ENCODE peak calls at places on chromosomes 2 and 18, in four cellular contexts. Q, T, L and M are unnamed samples.

GRCh38 chr2:135709992-135710391 is 31.7 kb upstream of the UBXN4 start:
- DNase-seq in Q (peak; percentile 61), T (peak; percentile 25), L (peak; percentile 59), M (peak; percentile 65)

GRCh38 chr2:239567786-239568185 is 167.0 kb upstream of the HDAC4 start:
- DNase-seq in Q (no peak), T (no peak), L (no peak), M (no peak)

GRCh38 chr2:240211096-240211495 is 70.6 kb upstream of the OTOS start:
- DNase-seq in Q (no peak), T (no peak), L (no peak), M (no peak)

GRCh38 chr2:82650038-82650437 is 1809.0 kb downstream of the SUCLG1 start:
- DNase-seq in Q (no peak), T (peak; percentile 33), L (no peak), M (no peak)

GRCh38 chr18:35022430-35023001 is 18.7 kb upstream of the MAPRE2 start:
- DNase-seq in Q (no peak), T (no peak), L (no peak), M (no peak)

GRCh38 chr2:226644342-226644957 is 155.2 kb downstream of the IRS1 start:
- DNase-seq in Q (no peak), T (peak; percentile 48), L (no peak), M (no peak)

GRCh38 chr2:4354678-4355077 is 651.3 kb downstream of the DCDC2C start:
- DNase-seq in Q (no peak), T (no peak), L (no peak), M (no peak)

GRCh38 chr2:241759091-241759807 is 17.4 kb upstream of the GAL3ST2 start:
- DNase-seq in Q (no peak), T (no peak), L (no peak), M (no peak)

GRCh38 chr2:191166111-191166755 is 15.4 kb upstream of the STAT4 start:
- DNase-seq in Q (no peak), T (peak; percentile 92), L (no peak), M (no peak)

GRCh38 chr2:27871805-27872204 is 18.4 kb downstream of the RBKS start:
- DNase-seq in Q (no peak), T (peak; percentile 20), L (no peak), M (no peak)

GRCh38 chr2:156892449-156893335 is 364.8 kb upstream of the GALNT5 start:
- DNase-seq in Q (no peak), T (peak; percentile 96), L (no peak), M (no peak)

GRCh38 chr2:212811946-212812345 is 273.3 kb upstream of the ERBB4 start:
- DNase-seq in Q (no peak), T (peak; percentile 21), L (no peak), M (no peak)

GRCh38 chr2:240285725-240286124 is 145.3 kb upstream of the OTOS start:
- DNase-seq in Q (no peak), T (no peak), L (no peak), M (no peak)

GRCh38 chr2:218026244-218026643 is 23.4 kb upstream of the TNS1 start:
- DNase-seq in Q (no peak), T (no peak), L (no peak), M (no peak)

GRCh38 chr2:188280811-188281222 is 10.9 kb upstream of the GULP1 start:
- DNase-seq in Q (no peak), T (no peak), L (no peak), M (no peak)

GRCh38 chr18:47929681-47930085 is 776 bp downstream of the SMAD2 start:
- DNase-seq in Q (no peak), T (peak; percentile 57), L (no peak), M (peak; percentile 15)

GRCh38 chr2:206218792-206219509 is 55.5 kb upstream of the ZDBF2 start:
- DNase-seq in Q (no peak), T (no peak), L (no peak), M (no peak)

GRCh38 chr2:120244656-120245519 is 7.8 kb upstream of the RALB start:
- DNase-seq in Q (no peak), T (no peak), L (no peak), M (no peak)

GRCh38 chr18:76914796-76915195 is 92.4 kb downstream of the ZNF236 start:
- DNase-seq in Q (no peak), T (no peak), L (no peak), M (no peak)

GRCh38 chr18:3071676-3072075 is 58.7 kb upstream of the LPIN2 start:
- DNase-seq in Q (no peak), T (no peak), L (no peak), M (no peak)

GRCh38 chr18:58527116-58528010 is 101.5 kb downstream of the ALPK2 start:
- DNase-seq in Q (no peak), T (no peak), L (no peak), M (no peak)

GRCh38 chr18:76126327-76126726 is 368.7 kb downstream of the ZNF516 start:
- DNase-seq in Q (no peak), T (no peak), L (no peak), M (no peak)

GRCh38 chr2:88170472-88170892 is 336 bp downstream of the THNSL2 start:
- DNase-seq in Q (no peak), T (no peak), L (no peak), M (no peak)

GRCh38 chr2:184597571-184597980 is 753 bp upstream of the ZNF804A start:
- DNase-seq in Q (no peak), T (no peak), L (no peak), M (no peak)

GRCh38 chr2:157404363-157404762 is 39.5 kb downstream of the CYTIP start:
- DNase-seq in Q (no peak), T (peak; percentile 87), L (peak; percentile 29), M (no peak)

GRCh38 chr2:12721571-12722444 is 5.1 kb downstream of the TRIB2 start:
- DNase-seq in Q (no peak), T (peak; percentile 7), L (no peak), M (no peak)

GRCh38 chr2:1632006-1632348 is 112.3 kb downstream of the PXDN start:
- DNase-seq in Q (no peak), T (peak; percentile 81), L (no peak), M (no peak)

GRCh38 chr2:110103060-110103961 is 12.3 kb downstream of the MALL start:
- DNase-seq in Q (no peak), T (no peak), L (no peak), M (no peak)

GRCh38 chr2:64359892-64360657 is 93.9 kb upstream of the LGALSL start:
- DNase-seq in Q (peak; percentile 57), T (peak; percentile 99), L (no peak), M (no peak)

GRCh38 chr2:217936952-217937351 is 65.8 kb downstream of the TNS1 start:
- DNase-seq in Q (no peak), T (no peak), L (no peak), M (no peak)

GRCh38 chr2:109459485-109459884 is 154.3 kb downstream of the SEPTIN10 start:
- DNase-seq in Q (no peak), T (no peak), L (no peak), M (no peak)

GRCh38 chr2:85174943-85175342 is 41.8 kb downstream of the TCF7L1 start:
- DNase-seq in Q (no peak), T (no peak), L (no peak), M (no peak)

GRCh38 chr2:215904101-215904500 is 109.2 kb downstream of the MREG start:
- DNase-seq in Q (no peak), T (peak; percentile 86), L (no peak), M (no peak)

GRCh38 chr2:52659536-52659935 is 1108.1 kb upstream of the CHAC2 start:
- DNase-seq in Q (no peak), T (no peak), L (no peak), M (no peak)

GRCh38 chr2:185318271-185318724 is 420.3 kb upstream of the FSIP2 start:
- DNase-seq in Q (no peak), T (peak; percentile 1), L (no peak), M (no peak)